ENCODE peak calls at places on chromosomes 13 and 19, in seven cellular contexts. R is brain microvascular endothelial cell; F is A549; P is CD4-positive, CD25-positive, alpha-beta regulatory T cell; C is right atrium auricular region; H is cardiac muscle cell; Z is GM23248. I is an unnamed sample.
A peak's percentile ranks its signal among the peaks of the same experiment; 100 is the strongest.

GRCh38 chr13:111076156-111077013 is 38.7 kb upstream of the ARHGEF7 start:
- DNase-seq in R (no peak), F (no peak), P (no peak), C (no peak), H (no peak), Z (no peak), I (peak; percentile 57)

GRCh38 chr19:39917561-39918182 is 16.8 kb downstream of the FCGBP start:
- DNase-seq in R (no peak), F (no peak), P (no peak), C (no peak), H (no peak), Z (no peak), I (peak; percentile 68)

GRCh38 chr19:33349319-33350289 is 23.9 kb upstream of the CEBPG start:
- DNase-seq in R (no peak), F (no peak), P (no peak), C (no peak), H (no peak), Z (no peak), I (no peak)

GRCh38 chr13:37453246-37453645 is 145.3 kb downstream of the POSTN start:
- DNase-seq in R (no peak), F (no peak), P (no peak), C (no peak), H (peak; percentile 63), Z (peak; percentile 41), I (no peak)

GRCh38 chr13:44198826-44199225 is 174.8 kb upstream of the SERP2 start:
- DNase-seq in R (no peak), F (no peak), P (no peak), C (no peak), H (no peak), Z (no peak), I (no peak)

GRCh38 chr13:110475117-110475516 is 86.4 kb downstream of the RAB20 start:
- DNase-seq in R (no peak), F (no peak), P (no peak), C (no peak), H (no peak), Z (no peak), I (no peak)

GRCh38 chr13:27979001-27979643 is 9.4 kb downstream of the URAD start:
- DNase-seq in R (no peak), F (no peak), P (no peak), C (no peak), H (no peak), Z (no peak), I (no peak)

GRCh38 chr13:30806784-30807183 is 71.4 kb downstream of the ALOX5AP start:
- DNase-seq in R (peak; percentile 64), F (no peak), P (no peak), C (no peak), H (peak; percentile 72), Z (peak; percentile 90), I (no peak)

GRCh38 chr19:58268344-58268743 is 10.4 kb upstream of the ZNF8 start:
- DNase-seq in R (no peak), F (no peak), P (no peak), C (no peak), H (no peak), Z (no peak), I (no peak)

GRCh38 chr13:34459856-34460255 is 482.2 kb upstream of the NBEA start:
- DNase-seq in R (no peak), F (no peak), P (no peak), C (no peak), H (peak; percentile 6), Z (no peak), I (peak; percentile 66)

GRCh38 chr19:39409886-39410619 is 2.4 kb upstream of the PLEKHG2 start:
- DNase-seq in R (peak; percentile 67), F (no peak), P (peak; percentile 78), C (peak; percentile 85), H (peak; percentile 93), Z (peak; percentile 81), I (no peak)

GRCh38 chr13:30671271-30671815 is 53.6 kb downstream of the USPL1 start:
- DNase-seq in R (no peak), F (no peak), P (no peak), C (no peak), H (no peak), Z (no peak), I (no peak)

GRCh38 chr13:79645569-79645968 is 164.6 kb downstream of the NDFIP2 start:
- DNase-seq in R (no peak), F (no peak), P (no peak), C (no peak), H (no peak), Z (no peak), I (no peak)

GRCh38 chr19:35133826-35134225 is 1.0 kb downstream of the LGI4 start:
- DNase-seq in R (no peak), F (no peak), P (no peak), C (no peak), H (no peak), Z (no peak), I (no peak)

GRCh38 chr13:93788456-93788855 is 561.8 kb downstream of the GPC6 start:
- DNase-seq in R (no peak), F (no peak), P (no peak), C (no peak), H (no peak), Z (no peak), I (no peak)

GRCh38 chr13:73993661-73994060 is 140.5 kb downstream of the KLF12 start:
- DNase-seq in R (no peak), F (no peak), P (no peak), C (no peak), H (no peak), Z (no peak), I (no peak)

GRCh38 chr19:14985133-14985532 is 5.5 kb upstream of the SLC1A6 start:
- DNase-seq in R (no peak), F (no peak), P (no peak), C (no peak), H (no peak), Z (no peak), I (no peak)

GRCh38 chr19:35908977-35909683 is 1.0 kb upstream of the TYROBP start:
- DNase-seq in R (no peak), F (no peak), P (no peak), C (peak; percentile 75), H (no peak), Z (no peak), I (peak; percentile 94)

GRCh38 chr19:14147797-14148605 is 11.6 kb upstream of the ASF1B start:
- DNase-seq in R (peak; percentile 46), F (peak; percentile 73), P (peak; percentile 70), C (peak; percentile 85), H (peak; percentile 80), Z (peak; percentile 84), I (no peak)

GRCh38 chr19:47428177-47428894 is 9.0 kb upstream of the MEIS3 start:
- DNase-seq in R (peak; percentile 96), F (peak; percentile 95), P (peak; percentile 94), C (peak; percentile 86), H (peak; percentile 100), Z (peak; percentile 100), I (peak; percentile 95)

GRCh38 chr13:48233097-48233885 is at the start of gene ITM2B:
- DNase-seq in R (peak; percentile 51), F (peak; percentile 32), P (peak; percentile 78), C (no peak), H (peak; percentile 79), Z (peak; percentile 90), I (no peak)

GRCh38 chr13:75544681-75545333 is 4.8 kb upstream of the UCHL3 start:
- DNase-seq in R (peak; percentile 62), F (no peak), P (no peak), C (no peak), H (peak; percentile 94), Z (peak; percentile 91), I (no peak)

GRCh38 chr13:97258801-97259200 is 36.7 kb downstream of the MBNL2 start:
- DNase-seq in R (peak; percentile 41), F (no peak), P (no peak), C (no peak), H (peak; percentile 57), Z (peak; percentile 75), I (no peak)

GRCh38 chr13:19961484-19961883 is 3.0 kb downstream of the ZMYM2 start:
- DNase-seq in R (no peak), F (no peak), P (no peak), C (no peak), H (no peak), Z (no peak), I (no peak)

GRCh38 chr13:33524086-33524485 is 238.5 kb upstream of the STARD13 start:
- DNase-seq in R (peak; percentile 88), F (no peak), P (no peak), C (no peak), H (peak; percentile 89), Z (peak; percentile 82), I (no peak)

GRCh38 chr13:28313579-28313978 is 175.2 kb downstream of the PAN3 start:
- DNase-seq in R (peak; percentile 47), F (no peak), P (peak; percentile 43), C (no peak), H (peak; percentile 68), Z (peak; percentile 54), I (no peak)

GRCh38 chr19:8820234-8820633 is 11.9 kb downstream of the ZNF558 start:
- DNase-seq in R (no peak), F (no peak), P (no peak), C (no peak), H (no peak), Z (no peak), I (no peak)
- H3K4me3 ChIP-seq in R (no peak overlapping the region), F (no peak overlapping the region), P (no peak overlapping the region), C (no peak overlapping the region), H (no peak overlapping the region), Z (no peak overlapping the region), I (no peak overlapping the region)

GRCh38 chr19:3096902-3097326 is 2.8 kb downstream of the GNA11 start:
- DNase-seq in R (no peak), F (no peak), P (no peak), C (no peak), H (no peak), Z (no peak), I (no peak)
- H3K4me3 ChIP-seq in R (no peak overlapping the region), F (no peak overlapping the region), P (no peak overlapping the region), C (peak overlapping the region; percentile 99), H (no peak overlapping the region), Z (peak overlapping the region; percentile 85), I (peak overlapping the region; percentile 81)

GRCh38 chr13:98563071-98563470 is 13.8 kb downstream of the STK24 start:
- DNase-seq in R (no peak), F (no peak), P (peak; percentile 85), C (no peak), H (no peak), Z (peak; percentile 35), I (no peak)
- H3K4me3 ChIP-seq in R (no peak overlapping the region), F (no peak overlapping the region), P (peak overlapping the region; percentile 88), C (no peak overlapping the region), H (no peak overlapping the region), Z (no peak overlapping the region), I (peak overlapping the region; percentile 13)

GRCh38 chr13:107865643-107866006 is 349.7 kb downstream of the LIG4 start:
- DNase-seq in R (no peak), F (no peak), P (no peak), C (no peak), H (peak; percentile 29), Z (peak; percentile 50), I (no peak)

GRCh38 chr13:107864543-107865460 is 350.5 kb downstream of the LIG4 start:
- DNase-seq in R (peak; percentile 56), F (no peak), P (peak; percentile 14), C (no peak), H (peak; percentile 80), Z (peak; percentile 87), I (no peak)

GRCh38 chr13:107867701-107868661 is 347.4 kb downstream of the LIG4 start:
- DNase-seq in R (peak; percentile 36), F (no peak), P (no peak), C (no peak), H (peak; percentile 52), Z (peak; percentile 84), I (no peak)

GRCh38 chr13:107866666-107867623 is 348.4 kb downstream of the LIG4 start:
- DNase-seq in R (no peak), F (no peak), P (no peak), C (no peak), H (peak; percentile 58), Z (peak; percentile 90), I (no peak)

GRCh38 chr13:107866007-107866665 is 349.2 kb downstream of the LIG4 start:
- DNase-seq in R (peak; percentile 25), F (no peak), P (no peak), C (no peak), H (peak; percentile 51), Z (peak; percentile 68), I (no peak)
- H3K4me3 ChIP-seq in R (peak overlapping the region; percentile 69), F (peak overlapping the region; percentile 53), P (no peak overlapping the region), C (peak overlapping the region; percentile 45), H (peak overlapping the region; percentile 58), Z (peak overlapping the region; percentile 98), I (peak overlapping the region; percentile 47)